ENCODE peak calls at places on chromosomes 12 and 14, in eight cellular contexts. S is Caco-2, U is Peyer's patch, L is lower lobe of right lung, I is dorsolateral prefrontal cortex, N is heart right ventricle, A is brain microvascular endothelial cell, P is left ventricle myocardium inferior. J is an unnamed sample.

GRCh38 chr12:65823481-65824313 is 586 bp upstream of the HMGA2 start:
- DNase-seq in L (peak; percentile 46), N (peak; percentile 27), A (peak; percentile 58), S (peak; percentile 76), P (no peak), U (peak; percentile 83), I (no peak), J (peak; percentile 67)

GRCh38 chr14:76109087-76109880 is 42.4 kb upstream of the GPATCH2L start:
- DNase-seq in I (no peak), A (no peak), L (no peak), U (no peak), P (no peak), N (no peak), S (no peak), J (no peak)

GRCh38 chr12:81683881-81684280 is 75.3 kb downstream of the PPFIA2 start:
- DNase-seq in U (no peak), N (no peak), L (no peak), S (no peak), A (no peak), P (no peak), I (no peak), J (no peak)

GRCh38 chr12:19288603-19289244 is 150.6 kb upstream of the AEBP2 start:
- DNase-seq in P (no peak), U (no peak), L (no peak), A (no peak), N (no peak), S (no peak), I (no peak), J (no peak)

GRCh38 chr12:108640802-108641445 is 7.2 kb upstream of the SELPLG start:
- DNase-seq in A (peak; percentile 52), I (no peak), U (no peak), S (no peak), L (peak; percentile 52), N (no peak), P (peak; percentile 54), J (no peak)

GRCh38 chr14:22908601-22909000 is 10.3 kb downstream of the RBM23 start:
- DNase-seq in L (no peak), N (no peak), I (no peak), S (no peak), P (no peak), U (no peak), A (no peak), J (no peak)

GRCh38 chr12:53726946-53727309 is 324 bp downstream of the CALCOCO1 start:
- DNase-seq in I (no peak), A (no peak), U (no peak), P (no peak), L (no peak), S (no peak), N (no peak), J (peak; percentile 20)

GRCh38 chr14:34078117-34078743 is 127.4 kb upstream of the EGLN3 start:
- DNase-seq in L (no peak), A (peak; percentile 36), I (no peak), P (no peak), N (no peak), S (no peak), U (no peak), J (no peak)

GRCh38 chr12:105477873-105478272 is 147.4 kb downstream of the C12orf75 start:
- DNase-seq in A (no peak), I (no peak), P (no peak), N (peak; percentile 22), U (no peak), S (no peak), L (no peak), J (peak; percentile 25)

GRCh38 chr12:14993537-14994266 is 20.9 kb downstream of the PDE6H start:
- DNase-seq in P (no peak), L (no peak), U (no peak), I (no peak), N (no peak), S (no peak), A (peak; percentile 80), J (no peak)

GRCh38 chr12:66698558-66698957 is 19.7 kb upstream of the GRIP1 start:
- DNase-seq in U (no peak), I (no peak), P (no peak), L (no peak), S (no peak), N (no peak), A (no peak), J (no peak)

GRCh38 chr14:55458800-55459577 is 18.6 kb upstream of the TBPL2 start:
- DNase-seq in P (no peak), L (no peak), I (no peak), S (no peak), A (peak; percentile 14), N (no peak), U (no peak), J (no peak)

GRCh38 chr14:101001311-101002069 is 98.0 kb upstream of the RTL1 start:
- DNase-seq in L (no peak), N (no peak), A (peak; percentile 47), P (no peak), S (no peak), I (no peak), U (no peak), J (no peak)

GRCh38 chr12:10771132-10771733 is 31.2 kb downstream of the TAS2R7 start:
- DNase-seq in I (no peak), U (no peak), L (no peak), N (no peak), A (peak; percentile 18), S (no peak), P (no peak), J (peak; percentile 20)

GRCh38 chr12:52043386-52044212 is 7.6 kb upstream of the NR4A1 start:
- DNase-seq in N (peak; percentile 83), P (peak; percentile 86), L (no peak), U (no peak), I (peak; percentile 19), S (no peak), A (no peak), J (no peak)

GRCh38 chr14:50270932-50271331 is 39.6 kb upstream of the SOS2 start:
- DNase-seq in N (no peak), U (no peak), P (no peak), S (no peak), A (no peak), L (no peak), I (no peak), J (no peak)

GRCh38 chr12:57127710-57128518 is at the start of gene LRP1:
- DNase-seq in P (peak; percentile 87), I (peak; percentile 73), S (peak; percentile 82), A (peak; percentile 59), L (peak; percentile 87), N (peak; percentile 89), U (peak; percentile 87), J (peak; percentile 88)

GRCh38 chr14:60736494-60736893 is 1.9 kb downstream of the MNAT1 start:
- DNase-seq in L (no peak), P (no peak), U (no peak), A (peak; percentile 52), N (no peak), I (no peak), S (no peak), J (no peak)

GRCh38 chr14:85178869-85179268 is 351.1 kb upstream of the FLRT2 start:
- DNase-seq in S (no peak), P (no peak), I (no peak), U (no peak), N (no peak), L (no peak), A (no peak), J (peak; percentile 74)
- H3K27me3 ChIP-seq in S (no peaks in the 10 kb centered on the region), P (no peaks in the 10 kb centered on the region), I (no peaks in the 10 kb centered on the region), U (no peaks in the 10 kb centered on the region), N (no peaks in the 10 kb centered on the region), L (no peaks in the 10 kb centered on the region), A (no peaks in the 10 kb centered on the region), J (no peaks in the 10 kb centered on the region)

DNA sequence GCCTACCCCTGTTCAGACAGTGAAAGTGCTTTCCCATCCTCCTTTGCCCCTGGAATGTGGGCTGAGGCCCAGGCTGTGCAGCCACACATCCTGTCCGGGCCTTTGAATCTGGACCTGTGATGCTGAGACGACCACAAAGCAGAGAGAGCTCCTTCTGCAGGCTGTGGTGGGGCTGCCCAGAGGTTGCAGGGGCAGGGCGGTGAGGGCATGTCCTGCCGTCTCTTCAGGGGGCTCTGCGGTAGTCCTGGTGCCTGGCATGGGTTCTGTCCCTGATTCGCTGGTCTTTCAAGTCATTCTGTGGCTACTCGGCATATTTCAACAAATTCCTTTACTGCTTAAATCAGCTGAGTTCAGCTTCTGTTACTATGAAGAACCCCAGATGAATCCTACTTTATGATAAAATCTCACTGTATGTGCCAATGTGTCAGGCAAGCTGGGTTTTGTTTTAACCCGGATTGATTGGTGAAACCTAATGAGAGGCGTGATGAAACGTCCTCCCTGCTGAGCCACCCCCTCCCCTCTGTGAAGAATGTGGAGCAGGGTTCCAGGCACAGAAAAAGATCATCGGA is 63.4 kb upstream of the DICER1 start:
- DNase-seq in S (no peak), P (no peak), L (no peak), N (no peak), U (no peak), A (peak; percentile 52), I (no peak), J (no peak)
- H3K27me3 ChIP-seq in S (no peaks in the 10 kb centered on the region), P (peaks cover 21% of the 10 kb centered on the region), L (no peaks in the 10 kb centered on the region), N (peaks cover 10% of the 10 kb centered on the region), U (no peaks in the 10 kb centered on the region), A (no peaks in the 10 kb centered on the region), I (no peaks in the 10 kb centered on the region), J (no peaks in the 10 kb centered on the region)

GRCh38 chr12:5946388-5946787 is 1.3 kb upstream of the ANO2 start:
- DNase-seq in U (no peak), I (no peak), N (no peak), S (no peak), L (no peak), A (no peak), P (no peak), J (no peak)

GRCh38 chr12:5944053-5944452 is 1.0 kb downstream of the ANO2 start:
- DNase-seq in L (no peak), A (no peak), N (no peak), S (no peak), P (no peak), U (no peak), I (no peak), J (no peak)

GRCh38 chr12:5945071-5946008 is at the start of gene ANO2:
- DNase-seq in U (no peak), P (no peak), I (no peak), S (no peak), A (no peak), L (no peak), N (peak; percentile 27), J (no peak)

GRCh38 chr12:5941907-5942306 is 3.2 kb downstream of the ANO2 start:
- DNase-seq in N (no peak), A (no peak), I (no peak), L (no peak), P (no peak), S (no peak), U (no peak), J (no peak)

DNA sequence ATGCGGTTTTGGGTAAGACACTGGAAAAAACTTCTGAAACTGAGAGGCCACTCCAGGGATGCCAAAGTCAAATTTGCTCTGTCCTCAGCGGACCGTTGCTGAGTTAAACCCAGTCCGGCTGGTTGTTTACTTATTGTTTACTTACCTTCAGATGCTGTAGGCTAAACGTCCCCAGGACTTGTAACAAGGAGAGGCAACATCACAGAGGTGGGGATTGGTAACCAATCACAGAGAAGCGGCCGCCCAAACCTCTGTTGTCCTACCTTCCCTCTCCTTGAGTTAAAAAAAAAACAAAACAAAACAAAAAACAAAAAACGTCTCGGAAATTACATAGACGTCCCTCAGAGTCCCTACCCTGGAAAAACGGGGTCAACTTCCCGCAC is 380 bp downstream of the ANO2 start:
- DNase-seq in A (no peak), P (no peak), U (no peak), S (no peak), N (no peak), I (no peak), L (no peak), J (no peak)
- H3K27me3 ChIP-seq in A (peaks cover 29% of the 10 kb centered on the region), P (peaks cover 72% of the 10 kb centered on the region), U (no peaks in the 10 kb centered on the region), S (peaks cover 3% of the 10 kb centered on the region), N (peaks cover 32% of the 10 kb centered on the region), I (peaks cover 30% of the 10 kb centered on the region), L (peaks cover 36% of the 10 kb centered on the region), J (no peaks in the 10 kb centered on the region)

GRCh38 chr12:128068211-128068610 is 198.8 kb upstream of the TMEM132C start:
- DNase-seq in P (no peak), N (no peak), I (no peak), L (no peak), A (peak; percentile 21), U (no peak), S (no peak), J (no peak)
- H3K27me3 ChIP-seq in P (peaks cover 26% of the 10 kb centered on the region), N (peaks cover 7% of the 10 kb centered on the region), I (no peaks in the 10 kb centered on the region), L (no peaks in the 10 kb centered on the region), A (no peaks in the 10 kb centered on the region), U (no peaks in the 10 kb centered on the region), S (no peaks in the 10 kb centered on the region), J (no peaks in the 10 kb centered on the region)